ENCODE peak calls at places on chromosomes 3 and 15, in six cellular contexts. B is psoas muscle, C is SK-N-SH, T is fibroblast of lung, Y is aorta, S is sigmoid colon. M is an unnamed sample.

GRCh38 chr15:80343610-80344009 is 60.6 kb upstream of the ARNT2 start:
- DNase-seq in Y (no peak), T (peak; percentile 97), B (peak; percentile 60), C (no peak), S (no peak), M (no peak)

GRCh38 chr3:185733980-185734724 is 90.7 kb downstream of the IGF2BP2 start:
- DNase-seq in S (no peak), B (no peak), C (peak; percentile 57), T (peak; percentile 89), Y (no peak), M (peak; percentile 74)

GRCh38 chr3:80232760-80233159 is 465.0 kb upstream of the ROBO1 start:
- DNase-seq in Y (no peak), T (peak; percentile 93), S (no peak), C (no peak), B (no peak), M (no peak)

GRCh38 chr15:70781236-70781635 is 17.9 kb upstream of the UACA start:
- DNase-seq in C (no peak), T (no peak), B (no peak), S (no peak), Y (no peak), M (no peak)

GRCh38 chr15:79994651-79995050 is 23.7 kb upstream of the BCL2A1 start:
- DNase-seq in T (no peak), C (no peak), B (no peak), S (no peak), Y (no peak), M (no peak)

GRCh38 chr3:106683931-106684330 is 693.3 kb upstream of the CCDC54 start:
- DNase-seq in B (no peak), Y (no peak), C (no peak), T (no peak), S (no peak), M (no peak)

GRCh38 chr15:84869510-84869909 is 15.0 kb upstream of the SLC28A1 start:
- DNase-seq in Y (no peak), C (no peak), S (no peak), B (no peak), T (no peak), M (no peak)

GRCh38 chr3:184765730-184766074 is 46.3 kb upstream of the VPS8 start:
- DNase-seq in T (no peak), B (peak; percentile 8), S (no peak), C (no peak), Y (peak; percentile 25), M (no peak)

GRCh38 chr3:79052054-79052681 is 715.6 kb downstream of the ROBO1 start:
- DNase-seq in S (no peak), B (no peak), C (no peak), Y (no peak), T (peak; percentile 11), M (no peak)

GRCh38 chr3:150742679-150743078 is 20.3 kb downstream of the SIAH2 start:
- DNase-seq in T (no peak), B (no peak), C (no peak), Y (no peak), S (no peak), M (no peak)

GRCh38 chr3:150741497-150742140 is 21.4 kb downstream of the SIAH2 start:
- DNase-seq in S (no peak), B (no peak), Y (no peak), C (no peak), T (no peak), M (no peak)

GRCh38 chr3:150744041-150745026 is 18.6 kb downstream of the SIAH2 start:
- DNase-seq in C (no peak), Y (no peak), S (no peak), T (no peak), B (no peak), M (no peak)

GRCh38 chr3:150742141-150742523 is 20.8 kb downstream of the SIAH2 start:
- DNase-seq in B (no peak), C (no peak), S (no peak), Y (no peak), T (no peak), M (no peak)

DNA sequence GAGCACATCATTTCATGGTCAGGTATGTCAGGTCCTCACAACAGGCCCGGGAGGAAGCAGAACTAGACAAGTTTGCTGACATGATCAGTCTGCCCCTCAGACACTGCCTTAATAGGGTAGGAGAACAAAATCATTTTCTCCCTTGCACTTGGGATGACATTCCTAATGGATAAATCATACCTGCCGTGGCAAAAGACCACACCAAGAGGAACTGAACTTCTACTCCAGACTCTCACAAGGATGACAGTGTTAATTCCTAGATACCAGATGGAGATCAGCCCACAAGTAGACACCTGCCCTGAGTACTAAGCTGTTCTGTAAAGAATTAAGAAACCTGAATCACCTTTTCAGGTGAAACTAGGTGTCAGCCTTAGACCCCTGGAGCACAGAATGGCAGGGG is 19.5 kb downstream of the SIAH2 start:
- DNase-seq in C (no peak), Y (no peak), S (no peak), B (no peak), T (no peak), M (no peak)
- H3K4me1 ChIP-seq in C (peaks cover 40% of the 10 kb centered on the region), Y (peaks cover 5% of the 10 kb centered on the region), S (no peaks in the 10 kb centered on the region), B (peaks cover 31% of the 10 kb centered on the region), T (peaks cover 6% of the 10 kb centered on the region), M (peaks cover 2% of the 10 kb centered on the region)

GRCh38 chr15:101188517-101189340 is 63.1 kb downstream of the CHSY1 start:
- DNase-seq in C (no peak), S (no peak), B (no peak), Y (peak; percentile 82), T (peak; percentile 82), M (no peak)
- H3K4me1 ChIP-seq in C (peaks cover 17% of the 10 kb centered on the region), S (no peaks in the 10 kb centered on the region), B (peaks cover 42% of the 10 kb centered on the region), Y (peaks cover 4% of the 10 kb centered on the region), T (peaks cover 37% of the 10 kb centered on the region), M (no peaks in the 10 kb centered on the region)

GRCh38 chr15:92914103-92914499 is 14.0 kb downstream of the CHD2 start:
- DNase-seq in Y (no peak), T (no peak), B (no peak), S (no peak), C (no peak), M (no peak)
- H3K4me1 ChIP-seq in Y (peaks cover 25% of the 10 kb centered on the region), T (peaks cover 14% of the 10 kb centered on the region), B (peaks cover 76% of the 10 kb centered on the region), S (no peaks in the 10 kb centered on the region), C (peaks cover 33% of the 10 kb centered on the region), M (peaks cover 33% of the 10 kb centered on the region)

DNA sequence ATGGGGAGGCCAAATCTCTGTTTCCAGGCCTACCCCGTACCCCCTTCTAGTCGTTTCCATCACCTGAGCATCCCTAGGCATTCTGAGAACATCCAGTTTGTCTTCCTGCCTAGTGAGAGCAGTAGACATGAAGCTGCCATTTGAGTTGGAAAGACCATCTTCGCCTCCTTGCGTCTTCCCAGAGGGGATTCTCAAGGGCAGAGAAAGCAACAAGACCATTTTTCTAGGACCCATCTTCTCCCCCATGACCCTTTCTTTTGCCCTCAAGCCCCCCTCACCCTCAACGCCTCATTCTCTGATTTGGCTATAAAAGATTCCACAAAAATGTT is 148.7 kb upstream of the BHLHE40 start:
- DNase-seq in S (no peak), C (no peak), Y (no peak), B (no peak), T (no peak), M (no peak)
- H3K4me1 ChIP-seq in S (no peaks in the 10 kb centered on the region), C (peaks cover 8% of the 10 kb centered on the region), Y (no peaks in the 10 kb centered on the region), B (peaks cover 31% of the 10 kb centered on the region), T (peaks cover 9% of the 10 kb centered on the region), M (peaks cover 29% of the 10 kb centered on the region)

DNA sequence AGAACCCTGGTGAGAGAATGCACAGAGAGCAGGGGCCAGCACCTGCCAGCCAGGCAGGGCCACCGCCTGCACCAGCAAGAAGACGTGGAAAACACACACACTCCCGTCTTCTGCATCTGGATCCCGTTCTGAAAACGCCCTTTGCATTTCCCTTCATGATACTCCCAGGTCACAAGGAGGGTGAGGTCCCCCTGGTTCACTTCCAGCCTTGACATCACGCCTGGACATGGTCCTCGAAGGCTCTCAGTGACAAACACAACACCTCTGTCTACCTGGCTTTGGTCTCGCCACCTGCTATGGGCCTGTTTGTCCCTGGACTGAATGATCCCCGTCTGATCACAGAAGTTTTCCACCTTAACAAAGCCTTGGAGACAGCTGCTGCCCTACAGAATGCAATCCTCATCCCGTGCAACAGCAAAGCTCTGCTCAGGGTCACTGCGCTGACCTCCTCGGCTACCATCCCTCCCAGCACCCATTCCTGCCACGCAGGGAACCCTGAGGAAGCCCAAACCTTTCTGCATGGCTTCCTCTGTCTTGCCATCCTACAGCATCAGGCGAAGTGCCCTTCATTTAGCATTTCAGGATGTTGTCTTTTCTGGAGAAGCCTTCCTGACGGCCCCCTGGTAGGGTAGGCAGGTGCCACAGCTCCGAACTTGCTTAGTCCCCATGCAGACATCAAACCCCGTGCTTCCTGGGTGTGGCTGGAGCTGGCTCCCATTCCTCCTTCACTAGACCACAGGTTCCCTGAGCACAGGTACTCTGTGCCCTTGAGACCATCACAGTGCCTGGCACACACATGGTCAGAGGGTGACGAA is 122.5 kb downstream of the ATP10A start:
- DNase-seq in B (no peak), S (no peak), Y (no peak), C (no peak), T (no peak), M (no peak)
- H3K4me1 ChIP-seq in B (peaks cover 11% of the 10 kb centered on the region), S (no peaks in the 10 kb centered on the region), Y (peaks cover 17% of the 10 kb centered on the region), C (no peaks in the 10 kb centered on the region), T (peaks cover 4% of the 10 kb centered on the region), M (no peaks in the 10 kb centered on the region)

GRCh38 chr3:12372762-12373280 is 84.0 kb downstream of the PPARG start:
- DNase-seq in C (no peak), S (no peak), T (peak; percentile 83), Y (no peak), B (no peak), M (no peak)
- H3K4me1 ChIP-seq in C (no peaks in the 10 kb centered on the region), S (no peaks in the 10 kb centered on the region), T (peaks cover 6% of the 10 kb centered on the region), Y (no peaks in the 10 kb centered on the region), B (no peaks in the 10 kb centered on the region), M (no peaks in the 10 kb centered on the region)

DNA sequence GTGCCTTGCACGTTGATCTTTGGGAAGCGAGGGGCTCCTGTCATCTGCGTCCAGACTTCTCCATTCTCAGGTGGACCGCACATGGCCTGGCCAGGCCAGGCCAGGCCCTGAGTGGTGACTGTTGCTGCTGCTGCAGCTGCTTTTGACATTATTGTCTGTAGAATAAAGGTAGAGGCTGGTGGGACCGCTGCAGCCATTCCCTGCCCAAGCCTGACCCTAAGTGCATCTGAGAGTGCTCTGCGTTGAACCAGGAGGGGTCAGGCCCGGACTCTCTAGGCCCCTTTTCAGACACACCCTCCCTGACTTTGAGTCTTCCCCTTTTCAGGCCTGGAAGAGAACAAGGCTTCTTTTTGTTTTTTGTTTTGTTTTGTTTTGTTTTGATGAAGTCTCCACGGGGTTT is 54.7 kb upstream of the FLNB start:
- DNase-seq in S (no peak), B (no peak), Y (peak; percentile 59), T (no peak), C (no peak), M (no peak)
- H3K4me1 ChIP-seq in S (no peaks in the 10 kb centered on the region), B (peaks cover 21% of the 10 kb centered on the region), Y (peaks cover 6% of the 10 kb centered on the region), T (peaks cover 27% of the 10 kb centered on the region), C (peaks cover 26% of the 10 kb centered on the region), M (peaks cover 2% of the 10 kb centered on the region)

GRCh38 chr3:123660276-123660675 is 75.4 kb upstream of the HACD2 start:
- DNase-seq in C (no peak), S (no peak), T (no peak), B (no peak), Y (no peak), M (no peak)
- H3K4me1 ChIP-seq in C (peaks cover 38% of the 10 kb centered on the region), S (no peaks in the 10 kb centered on the region), T (peaks cover 32% of the 10 kb centered on the region), B (no peaks in the 10 kb centered on the region), Y (peaks cover 11% of the 10 kb centered on the region), M (no peaks in the 10 kb centered on the region)

DNA sequence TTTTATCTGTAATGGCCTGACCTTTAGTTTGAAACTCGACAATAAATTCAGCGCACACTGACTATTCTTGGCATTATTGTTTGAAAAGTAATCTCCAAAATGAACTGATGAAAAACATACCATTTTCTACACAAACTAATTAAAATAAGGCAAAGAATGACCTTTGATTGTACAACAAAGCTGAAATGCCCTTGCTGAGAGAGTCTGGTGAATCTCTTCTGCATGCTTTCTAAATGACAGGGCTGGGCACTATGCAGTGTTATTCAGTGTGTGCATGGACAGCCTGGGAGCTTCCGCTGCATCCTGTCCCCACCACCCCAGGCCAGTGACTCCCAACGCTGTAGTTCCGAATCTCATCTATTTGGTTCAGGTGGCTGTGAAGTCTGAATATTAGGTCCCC is 530.8 kb downstream of the FOXP1 start:
- DNase-seq in Y (no peak), C (peak; percentile 38), B (no peak), S (no peak), T (no peak), M (no peak)
- H3K4me1 ChIP-seq in Y (peaks cover 42% of the 10 kb centered on the region), C (peaks cover 54% of the 10 kb centered on the region), B (peaks cover 37% of the 10 kb centered on the region), S (no peaks in the 10 kb centered on the region), T (peaks cover 32% of the 10 kb centered on the region), M (no peaks in the 10 kb centered on the region)

M was measured in Peyer's patch.